ENCODE peak calls at places on chromosomes 16 and 17, in ten cellular contexts. A is midbrain; P is activated T-cell treated with anti-CD3 and anti-CD28 coated beads, Interleukin-2, amount 50 U/mL, for 1 hour; N is CD8-positive, alpha-beta memory T cell; Y is CD8-positive, alpha-beta T cell; O is AG04449; D is lung; V is HEK293T; U is HCEC 1CT; R is T-cell. H is an unnamed sample.

GRCh38 chr16:75011634-75012307 is 12.9 kb downstream of the ZNRF1 start:
- DNase-seq in A (no peak), P (peak), N (no peak), Y (peak), O (peak), D (no peak), V (no peak), U (peak), R (no peak), H (peak)

GRCh38 chr16:88493879-88494278 is 40.8 kb downstream of the ZFPM1 start:
- DNase-seq in A (no peak), P (no peak), N (no peak), Y (no peak), O (no peak), D (no peak), V (no peak), U (no peak), R (no peak), H (no peak)

GRCh38 chr17:6574689-6575595 is 18.6 kb upstream of the PITPNM3 start:
- DNase-seq in A (peak), P (no peak), N (no peak), Y (peak), O (peak), D (peak), V (no peak), U (peak), R (no peak), H (no peak)

GRCh38 chr17:79657861-79658810 is 47.3 kb upstream of the RBFOX3 start:
- DNase-seq in A (no peak), P (no peak), N (no peak), Y (no peak), O (no peak), D (no peak), V (peak), U (no peak), R (no peak), H (no peak)

GRCh38 chr16:57131351-57131970 is 39.1 kb downstream of the CPNE2 start:
- DNase-seq in A (peak), P (no peak), N (no peak), Y (no peak), O (no peak), D (no peak), V (no peak), U (no peak), R (no peak), H (no peak)

GRCh38 chr17:67095803-67096202 is 51.4 kb downstream of the CACNG1 start:
- DNase-seq in A (no peak), P (no peak), N (no peak), Y (no peak), O (no peak), D (no peak), V (no peak), U (peak), R (no peak), H (no peak)

GRCh38 chr17:44258811-44259351 is 9.1 kb downstream of the SLC4A1 start:
- DNase-seq in A (no peak), P (no peak), N (no peak), Y (no peak), O (no peak), D (no peak), V (no peak), U (no peak), R (no peak), H (no peak)

GRCh38 chr17:28396635-28397239 is 9.3 kb downstream of the SLC46A1 start:
- DNase-seq in A (no peak), P (no peak), N (no peak), Y (no peak), O (no peak), D (no peak), V (no peak), U (no peak), R (no peak), H (no peak)

GRCh38 chr16:89476379-89476778 is 14.0 kb downstream of the ANKRD11 start:
- DNase-seq in A (no peak), P (no peak), N (no peak), Y (no peak), O (no peak), D (no peak), V (no peak), U (no peak), R (no peak), H (no peak)

GRCh38 chr17:35094902-35095301 is 24.8 kb downstream of the RAD51D start:
- DNase-seq in A (no peak), P (no peak), N (no peak), Y (no peak), O (peak), D (no peak), V (no peak), U (peak), R (no peak), H (peak)

GRCh38 chr17:41061969-41062368 is 2.1 kb upstream of the KRTAP2-3 start:
- DNase-seq in A (no peak), P (no peak), N (no peak), Y (no peak), O (peak), D (no peak), V (no peak), U (peak), R (no peak), H (peak)

GRCh38 chr17:5922476-5922875 is 147.7 kb upstream of the WSCD1 start:
- DNase-seq in A (no peak), P (no peak), N (no peak), Y (no peak), O (no peak), D (no peak), V (no peak), U (no peak), R (no peak), H (no peak)

GRCh38 chr17:50853781-50854180 is 12.4 kb downstream of the TOB1 start:
- DNase-seq in A (no peak), P (no peak), N (no peak), Y (no peak), O (no peak), D (no peak), V (no peak), U (no peak), R (no peak), H (no peak)

GRCh38 chr17:63941751-63942150 is 9.6 kb upstream of the CD79B start:
- DNase-seq in A (no peak), P (no peak), N (no peak), Y (no peak), O (no peak), D (no peak), V (no peak), U (no peak), R (no peak), H (no peak)

GRCh38 chr16:67555795-67556212 is 6.5 kb upstream of the CTCF start:
- DNase-seq in A (no peak), P (no peak), N (no peak), Y (no peak), O (no peak), D (no peak), V (no peak), U (peak), R (no peak), H (peak)

GRCh38 chr17:46195217-46195855 is 2.1 kb upstream of the KANSL1 start:
- DNase-seq in A (no peak), P (no peak), N (no peak), Y (no peak), O (no peak), D (no peak), V (no peak), U (no peak), R (no peak), H (no peak)

GRCh38 chr16:57032931-57033330 is 43.6 kb downstream of the NLRC5 start:
- DNase-seq in A (no peak), P (no peak), N (no peak), Y (no peak), O (no peak), D (no peak), V (no peak), U (no peak), R (no peak), H (no peak)

GRCh38 chr16:160691-161190 is 5.0 kb upstream of the HBM start:
- DNase-seq in A (no peak), P (no peak), N (no peak), Y (no peak), O (no peak), D (no peak), V (no peak), U (no peak), R (no peak), H (no peak)

GRCh38 chr17:42561908-42562844 is at the start of gene COASY:
- DNase-seq in A (peak), P (peak), N (peak), Y (peak), O (peak), D (peak), V (peak), U (peak), R (peak), H (peak)

GRCh38 chr17:81009124-81009523 is 17.5 kb downstream of the CHMP6 start:
- DNase-seq in A (no peak), P (no peak), N (no peak), Y (no peak), O (no peak), D (no peak), V (no peak), U (no peak), R (no peak), H (no peak)

GRCh38 chr16:26005336-26005735 is 313.6 kb downstream of the HS3ST4 start:
- DNase-seq in A (no peak), P (no peak), N (no peak), Y (no peak), O (no peak), D (no peak), V (no peak), U (no peak), R (no peak), H (no peak)

GRCh38 chr17:58575511-58575910 is 61.1 kb upstream of the MTMR4 start:
- DNase-seq in A (no peak), P (no peak), N (no peak), Y (no peak), O (peak), D (no peak), V (no peak), U (peak), R (no peak), H (peak)

GRCh38 chr16:53829186-53829747 is 125.3 kb downstream of the FTO start:
- DNase-seq in A (no peak), P (no peak), N (no peak), Y (no peak), O (no peak), D (no peak), V (no peak), U (peak), R (no peak), H (no peak)

GRCh38 chr16:66270333-66270927 is 96.1 kb upstream of the CDH5 start:
- DNase-seq in A (peak), P (peak), N (peak), Y (peak), O (no peak), D (peak), V (peak), U (peak), R (peak), H (peak)

GRCh38 chr17:19409509-19409908 is 1.5 kb upstream of the RNF112 start:
- DNase-seq in A (no peak), P (no peak), N (no peak), Y (no peak), O (no peak), D (no peak), V (no peak), U (peak), R (no peak), H (peak)

GRCh38 chr16:22813946-22814325 is at the start of gene HS3ST2:
- DNase-seq in A (peak), P (no peak), N (no peak), Y (no peak), O (no peak), D (no peak), V (peak), U (no peak), R (no peak), H (no peak)

GRCh38 chr17:31825961-31826691 is 32.9 kb downstream of the COPRS start:
- DNase-seq in A (no peak), P (no peak), N (no peak), Y (no peak), O (no peak), D (no peak), V (no peak), U (no peak), R (peak), H (no peak)

GRCh38 chr16:27355610-27356009 is 41.8 kb downstream of the IL4R start:
- DNase-seq in A (no peak), P (peak), N (no peak), Y (peak), O (no peak), D (peak), V (peak), U (peak), R (peak), H (no peak)

GRCh38 chr16:81366316-81366932 is 51.7 kb downstream of the GAN start:
- DNase-seq in A (peak), P (no peak), N (no peak), Y (peak), O (no peak), D (no peak), V (peak), U (peak), R (no peak), H (peak)

GRCh38 chr16:20883554-20884239 is 16.5 kb downstream of the DCUN1D3 start:
- DNase-seq in A (no peak), P (no peak), N (no peak), Y (no peak), O (no peak), D (no peak), V (no peak), U (no peak), R (no peak), H (no peak)

GRCh38 chr17:50141026-50141749 is 9.3 kb downstream of the PPP1R9B start:
- DNase-seq in A (no peak), P (no peak), N (no peak), Y (no peak), O (no peak), D (no peak), V (no peak), U (no peak), R (no peak), H (no peak)

GRCh38 chr17:7824021-7824924 is 9.7 kb upstream of the KDM6B start:
- DNase-seq in A (no peak), P (no peak), N (no peak), Y (no peak), O (no peak), D (no peak), V (no peak), U (no peak), R (no peak), H (no peak)

GRCh38 chr16:81929841-81930240 is 81.4 kb downstream of the SDR42E1 start:
- DNase-seq in A (no peak), P (no peak), N (no peak), Y (no peak), O (no peak), D (no peak), V (no peak), U (no peak), R (no peak), H (no peak)

GRCh38 chr17:19539040-19539399 is 5.4 kb downstream of the SLC47A1 start:
- DNase-seq in A (peak), P (no peak), N (no peak), Y (no peak), O (no peak), D (no peak), V (no peak), U (no peak), R (no peak), H (no peak)

GRCh38 chr17:78716814-78717393 is 65.2 kb downstream of the CYTH1 start:
- DNase-seq in A (peak), P (no peak), N (no peak), Y (no peak), O (no peak), D (peak), V (no peak), U (peak), R (peak), H (no peak)

GRCh38 chr16:10658943-10659342 is 35.8 kb downstream of the TEKT5 start:
- DNase-seq in A (no peak), P (no peak), N (no peak), Y (no peak), O (no peak), D (no peak), V (no peak), U (no peak), R (no peak), H (no peak)

GRCh38 chr17:61464121-61464905 is 12.1 kb downstream of the TBX4 start:
- DNase-seq in A (no peak), P (peak), N (no peak), Y (no peak), O (no peak), D (no peak), V (no peak), U (no peak), R (no peak), H (no peak)

GRCh38 chr17:43816336-43817320 is 16.3 kb downstream of the MPP3 start:
- DNase-seq in A (no peak), P (no peak), N (no peak), Y (no peak), O (no peak), D (no peak), V (no peak), U (no peak), R (no peak), H (no peak)

GRCh38 chr17:76414334-76415295 is 30.2 kb downstream of the SPHK1 start:
- DNase-seq in A (peak), P (no peak), N (no peak), Y (no peak), O (no peak), D (no peak), V (peak), U (no peak), R (no peak), H (no peak)

H was measured in HTR-8/SVneo.